ENCODE peak calls at places on chromosomes 13 and 19, in nine cellular contexts. C is esophagus muscularis mucosa; G is lower leg skin; Q is AG10803; A is stimulated activated naive B cell treated with anti-CD40 and anti-IgM and Interleukin-4, amounts not matched to agents 10 μg/mL and 1 μg/mL and 100 μg/mL, for 72 hours; N is cardiac fibroblast; I is NCI-H82; P is AG08395; F is CD14-positive monocyte. B is an unnamed sample.

GRCh38 chr13:113548171-113548641 is 36.3 kb upstream of the TFDP1 start:
- DNase-seq in C (no peak), G (no peak), Q (peak; percentile 38), A (no peak), N (peak; percentile 24), I (no peak), P (peak; percentile 58), F (no peak), B (peak; percentile 45)

GRCh38 chr19:42965204-42965603 is 28.2 kb upstream of the PSG7 start:
- DNase-seq in C (no peak), G (no peak), Q (peak; percentile 69), A (no peak), N (peak; percentile 75), I (no peak), P (peak; percentile 57), F (no peak), B (no peak)

GRCh38 chr13:98819382-98819781 is 66.9 kb upstream of the SLC15A1 start:
- DNase-seq in C (no peak), G (no peak), Q (no peak), A (no peak), N (no peak), I (no peak), P (no peak), F (no peak), B (peak; percentile 37)

GRCh38 chr13:65971541-65971940 is 1258.6 kb downstream of the PCDH9 start:
- DNase-seq in C (no peak), G (no peak), Q (no peak), A (no peak), N (no peak), I (no peak), P (no peak), F (no peak), B (no peak)

GRCh38 chr19:15288146-15288963 is 44.0 kb downstream of the BRD4 start:
- DNase-seq in C (no peak), G (no peak), Q (peak; percentile 70), A (peak; percentile 35), N (no peak), I (peak; percentile 84), P (peak; percentile 40), F (no peak), B (peak; percentile 66)

GRCh38 chr19:50046649-50047503 is 21.1 kb downstream of the ZNF473 start:
- DNase-seq in C (no peak), G (peak; percentile 27), Q (peak; percentile 51), A (no peak), N (peak; percentile 28), I (peak; percentile 12), P (no peak), F (no peak), B (peak; percentile 50)

GRCh38 chr19:55070755-55071502 is 4.7 kb upstream of the EPS8L1 start:
- DNase-seq in C (no peak), G (no peak), Q (peak; percentile 37), A (no peak), N (peak; percentile 64), I (no peak), P (peak; percentile 74), F (peak; percentile 42), B (no peak)

GRCh38 chr13:113935081-113935511 is 38.8 kb downstream of the C13orf46 start:
- DNase-seq in C (no peak), G (no peak), Q (no peak), A (no peak), N (no peak), I (no peak), P (no peak), F (peak; percentile 38), B (peak; percentile 34)

GRCh38 chr19:17950310-17951150 is 16.4 kb upstream of the KCNN1 start:
- DNase-seq in C (no peak), G (no peak), Q (no peak), A (no peak), N (no peak), I (peak; percentile 92), P (no peak), F (peak; percentile 85), B (no peak)

GRCh38 chr13:50805805-50806204 is 37.7 kb downstream of the DLEU7 start:
- DNase-seq in C (no peak), G (no peak), Q (peak; percentile 24), A (no peak), N (peak; percentile 51), I (peak; percentile 22), P (no peak), F (no peak), B (no peak)

GRCh38 chr13:102693781-102694180 is 1.1 kb downstream of the METTL21C start:
- DNase-seq in C (no peak), G (no peak), Q (peak; percentile 55), A (no peak), N (peak; percentile 31), I (no peak), P (peak; percentile 19), F (no peak), B (no peak)

GRCh38 chr13:43269037-43269476 is 245.7 kb downstream of the DNAJC15 start:
- DNase-seq in C (peak; percentile 93), G (peak; percentile 18), Q (peak; percentile 99), A (no peak), N (peak; percentile 94), I (no peak), P (peak; percentile 87), F (no peak), B (no peak)

GRCh38 chr13:39250440-39250839 is 212.2 kb downstream of the NHLRC3 start:
- DNase-seq in C (no peak), G (no peak), Q (no peak), A (no peak), N (no peak), I (no peak), P (no peak), F (no peak), B (no peak)

GRCh38 chr19:4088975-4089374 is 22.3 kb upstream of the ZBTB7A start:
- DNase-seq in C (no peak), G (no peak), Q (no peak), A (no peak), N (no peak), I (no peak), P (no peak), F (no peak), B (no peak)

GRCh38 chr19:48023518-48023917 is 20.4 kb downstream of the CABP5 start:
- DNase-seq in C (no peak), G (no peak), Q (no peak), A (no peak), N (no peak), I (no peak), P (no peak), F (no peak), B (no peak)

GRCh38 chr13:105037064-105037463 is 1498.4 kb downstream of the EFNB2 start:
- DNase-seq in C (no peak), G (no peak), Q (no peak), A (no peak), N (peak; percentile 37), I (no peak), P (no peak), F (no peak), B (no peak)

GRCh38 chr19:45444318-45445041 is 20.8 kb upstream of the ERCC1 start:
- DNase-seq in C (peak; percentile 97), G (peak; percentile 90), Q (peak; percentile 85), A (peak; percentile 78), N (peak; percentile 88), I (peak; percentile 89), P (peak; percentile 89), F (peak; percentile 95), B (peak; percentile 99)

GRCh38 chr19:11070123-11070522 is 19.1 kb upstream of the LDLR start:
- DNase-seq in C (no peak), G (no peak), Q (no peak), A (no peak), N (no peak), I (no peak), P (no peak), F (no peak), B (no peak)

GRCh38 chr19:4081441-4082129 is 14.9 kb upstream of the ZBTB7A start:
- DNase-seq in C (no peak), G (no peak), Q (no peak), A (no peak), N (no peak), I (no peak), P (no peak), F (no peak), B (no peak)

GRCh38 chr19:36915992-36916830 is at the start of the genes ZNF568 and ZNF829:
- DNase-seq in C (peak; percentile 98), G (peak; percentile 87), Q (peak; percentile 90), A (peak; percentile 94), N (peak; percentile 92), I (peak; percentile 88), P (peak; percentile 92), F (peak; percentile 85), B (peak; percentile 93)

GRCh38 chr13:73809561-73809960 is 324.6 kb downstream of the KLF12 start:
- DNase-seq in C (no peak), G (no peak), Q (peak; percentile 52), A (no peak), N (peak; percentile 48), I (no peak), P (peak; percentile 22), F (no peak), B (no peak)

GRCh38 chr19:1275976-1276619 is 768 bp downstream of the FAM174C start:
- DNase-seq in C (no peak), G (no peak), Q (no peak), A (no peak), N (no peak), I (no peak), P (no peak), F (no peak), B (peak; percentile 74)

GRCh38 chr19:50851620-50852019 is 3.1 kb upstream of the KLK3 start:
- DNase-seq in C (no peak), G (no peak), Q (no peak), A (no peak), N (no peak), I (no peak), P (no peak), F (no peak), B (no peak)

GRCh38 chr13:40452741-40453665 is 213.4 kb downstream of the FOXO1 start:
- DNase-seq in C (no peak), G (peak; percentile 30), Q (peak; percentile 35), A (no peak), N (peak; percentile 69), I (no peak), P (peak; percentile 31), F (no peak), B (no peak)

GRCh38 chr19:52600639-52601024 is 30.5 kb downstream of the ZNF701 start:
- DNase-seq in C (no peak), G (no peak), Q (no peak), A (no peak), N (no peak), I (peak; percentile 37), P (no peak), F (no peak), B (peak; percentile 38)

GRCh38 chr19:2507109-2507508 is 31.2 kb downstream of the GADD45B start:
- DNase-seq in C (no peak), G (no peak), Q (peak; percentile 58), A (no peak), N (peak; percentile 86), I (no peak), P (no peak), F (peak; percentile 75), B (no peak)

GRCh38 chr19:22545751-22546150 is 88.4 kb upstream of the ZNF492 start:
- DNase-seq in C (no peak), G (no peak), Q (no peak), A (no peak), N (peak; percentile 29), I (peak; percentile 59), P (peak; percentile 3), F (no peak), B (peak; percentile 41)

GRCh38 chr19:39445258-39446071 is at the start of gene SUPT5H:
- DNase-seq in C (peak; percentile 99), G (peak; percentile 96), Q (peak; percentile 97), A (peak; percentile 97), N (peak; percentile 99), I (peak; percentile 99), P (peak; percentile 98), F (peak; percentile 98), B (peak; percentile 97)

GRCh38 chr19:55188620-55189019 is 8.5 kb upstream of the SYT5 start:
- DNase-seq in C (no peak), G (no peak), Q (no peak), A (no peak), N (peak; percentile 26), I (no peak), P (no peak), F (no peak), B (no peak)

B was measured in left ventricle myocardium superior.